ENCODE peak calls at places on chromosomes 11 and 22, in four cellular contexts. One of them, this sample, is unnamed.

GRCh38 chr11:126978155-126978554 is 22.4 kb downstream of the KIRREL3 start:
- DNase-seq in H1: peak
- DNase-seq in K562: no peak
- DNase-seq in HepG2: no peak
- DNase-seq in this sample: no peak

GRCh38 chr22:48979482-48979881 is 848.2 kb downstream of the BRD1 start:
- DNase-seq in H1: no peak
- DNase-seq in K562: peak
- DNase-seq in HepG2: peak
- DNase-seq in this sample: no peak

GRCh38 chr11:19435306-19435989 is 194.7 kb upstream of the E2F8 start:
- DNase-seq in H1: no peak
- DNase-seq in K562: no peak
- DNase-seq in HepG2: no peak
- DNase-seq in this sample: no peak

GRCh38 chr11:19980388-19980787 is 179.9 kb downstream of the DBX1 start:
- DNase-seq in H1: no peak
- DNase-seq in K562: no peak
- DNase-seq in HepG2: no peak
- DNase-seq in this sample: no peak

GRCh38 chr22:23649071-23649501 is 17.0 kb upstream of the DRICH1 start:
- DNase-seq in H1: no peak
- DNase-seq in K562: no peak
- DNase-seq in HepG2: no peak
- DNase-seq in this sample: no peak

GRCh38 chr11:124085583-124085982 is 29.7 kb upstream of the VWA5A start:
- DNase-seq in H1: no peak
- DNase-seq in K562: no peak
- DNase-seq in HepG2: no peak
- DNase-seq in this sample: no peak

GRCh38 chr22:23518381-23519187 is 61.5 kb downstream of the IGLL1 start:
- DNase-seq in H1: no peak
- DNase-seq in K562: no peak
- DNase-seq in HepG2: no peak
- DNase-seq in this sample: no peak

GRCh38 chr11:64539711-64540420 is 51.2 kb upstream of the SLC22A12 start:
- DNase-seq in H1: no peak
- DNase-seq in K562: no peak
- DNase-seq in HepG2: no peak
- DNase-seq in this sample: no peak

GRCh38 chr11:34151916-34152845 is 46.8 kb downstream of the NAT10 start:
- DNase-seq in H1: no peak
- DNase-seq in K562: no peak
- DNase-seq in HepG2: no peak
- DNase-seq in this sample: no peak

GRCh38 chr11:129593098-129593497 is 217.4 kb downstream of the BARX2 start:
- DNase-seq in H1: no peak
- DNase-seq in K562: no peak
- DNase-seq in HepG2: no peak
- DNase-seq in this sample: no peak

GRCh38 chr11:116284930-116285329 is 487.9 kb downstream of the BUD13 start:
- DNase-seq in H1: no peak
- DNase-seq in K562: no peak
- DNase-seq in HepG2: no peak
- DNase-seq in this sample: no peak

GRCh38 chr22:39897841-39898240 is 3.0 kb upstream of the GRAP2 start:
- DNase-seq in H1: no peak
- DNase-seq in K562: no peak
- DNase-seq in HepG2: no peak
- DNase-seq in this sample: no peak

GRCh38 chr11:47565340-47566165 is at the start of gene PTPMT1:
- DNase-seq in H1: no peak
- DNase-seq in K562: peak
- DNase-seq in HepG2: peak
- DNase-seq in this sample: peak

GRCh38 chr22:41481131-41481830 is 12.4 kb downstream of the ACO2 start:
- DNase-seq in H1: no peak
- DNase-seq in K562: no peak
- DNase-seq in HepG2: no peak
- DNase-seq in this sample: no peak

GRCh38 chr11:35166369-35167360 is 27.7 kb downstream of the CD44 start:
- DNase-seq in H1: no peak
- DNase-seq in K562: no peak
- DNase-seq in HepG2: no peak
- DNase-seq in this sample: no peak

GRCh38 chr11:119315139-119316016 is 1.6 kb downstream of the MCAM start:
- DNase-seq in H1: no peak
- DNase-seq in K562: no peak
- DNase-seq in HepG2: no peak
- DNase-seq in this sample: no peak

GRCh38 chr22:38176170-38176741 is 5.4 kb downstream of the PLA2G6 start:
- DNase-seq in H1: no peak
- DNase-seq in K562: no peak
- DNase-seq in HepG2: no peak
- DNase-seq in this sample: peak

GRCh38 chr11:125766251-125766650 is 12.4 kb downstream of the PATE2 start:
- DNase-seq in H1: no peak
- DNase-seq in K562: no peak
- DNase-seq in HepG2: no peak
- DNase-seq in this sample: no peak

DNA sequence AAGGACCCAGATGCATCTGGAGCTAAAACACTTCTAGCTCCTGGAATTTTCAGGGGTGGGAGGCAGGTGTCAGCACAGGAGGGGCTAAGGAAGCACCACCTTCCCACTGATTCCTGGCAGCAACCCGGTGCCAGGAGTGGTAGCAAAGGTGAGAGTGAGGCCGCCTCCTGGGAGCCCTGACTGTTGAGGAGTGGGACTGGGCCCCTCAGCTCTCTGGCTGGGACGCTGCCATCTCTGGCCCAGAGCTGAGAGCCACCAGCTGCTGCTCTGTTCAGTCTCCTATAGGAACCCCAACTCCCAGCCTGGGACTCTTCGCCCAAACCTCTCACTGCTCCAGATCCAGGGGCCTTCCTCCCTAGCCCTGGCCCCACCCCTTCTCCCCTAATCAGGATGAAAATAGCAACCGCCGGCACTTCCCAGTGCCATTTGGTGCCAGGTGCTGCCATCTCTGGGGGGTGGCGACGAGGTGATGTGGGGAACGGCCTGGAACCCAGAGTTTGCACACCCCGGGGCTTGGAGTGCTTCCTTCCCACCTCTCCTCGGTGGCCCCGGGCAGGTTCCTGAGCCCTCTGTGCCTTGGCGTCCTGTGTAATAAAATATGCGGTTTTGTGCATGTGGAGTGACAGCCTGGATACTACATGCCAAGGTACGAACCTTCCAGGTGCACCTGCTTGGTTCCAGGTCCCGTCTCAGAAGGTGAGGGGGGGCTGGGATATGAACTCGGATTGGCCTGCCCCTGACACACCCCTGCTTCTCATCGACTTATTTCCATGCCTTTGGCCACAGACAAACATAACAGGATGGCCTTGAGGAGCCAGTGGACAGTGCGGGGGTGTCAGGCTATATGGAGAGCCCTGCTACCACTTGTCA is 35.7 kb upstream of the CELSR1 start:
- DNase-seq in H1: no peak
- DNase-seq in K562: no peak
- DNase-seq in HepG2: no peak
- DNase-seq in this sample: no peak
- TF ChIP-seq TAF1 in H1: no peak
- TF ChIP-seq TAF1 in K562: no peak
- TF ChIP-seq TAF1 in HepG2: no peak
- TF ChIP-seq TAF1 in this sample: no peak

GRCh38 chr11:17607083-17607429 is 60.0 kb downstream of the OTOG start:
- DNase-seq in H1: no peak
- DNase-seq in K562: no peak
- DNase-seq in HepG2: no peak
- DNase-seq in this sample: no peak
- TF ChIP-seq POLR2A in H1: no peak
- TF ChIP-seq POLR2A in K562: no peak
- TF ChIP-seq POLR2A in HepG2: no peak
- TF ChIP-seq POLR2A in this sample: no peak

GRCh38 chr11:1297576-1298473 is 11.6 kb downstream of the TOLLIP start:
- DNase-seq in H1: no peak
- DNase-seq in K562: no peak
- DNase-seq in HepG2: no peak
- DNase-seq in this sample: no peak
- TF ChIP-seq TAF1 in H1: no peak
- TF ChIP-seq TAF1 in K562: no peak
- TF ChIP-seq TAF1 in HepG2: no peak
- TF ChIP-seq TAF1 in this sample: no peak

GRCh38 chr11:122882809-122883681 is 486 bp downstream of the JHY start:
- DNase-seq in H1: no peak
- DNase-seq in K562: no peak
- DNase-seq in HepG2: peak
- DNase-seq in this sample: peak
- TF ChIP-seq POLR2A in H1: no peak
- TF ChIP-seq POLR2A in K562: no peak
- TF ChIP-seq POLR2A in HepG2: no peak
- TF ChIP-seq POLR2A in this sample: peak

DNA sequence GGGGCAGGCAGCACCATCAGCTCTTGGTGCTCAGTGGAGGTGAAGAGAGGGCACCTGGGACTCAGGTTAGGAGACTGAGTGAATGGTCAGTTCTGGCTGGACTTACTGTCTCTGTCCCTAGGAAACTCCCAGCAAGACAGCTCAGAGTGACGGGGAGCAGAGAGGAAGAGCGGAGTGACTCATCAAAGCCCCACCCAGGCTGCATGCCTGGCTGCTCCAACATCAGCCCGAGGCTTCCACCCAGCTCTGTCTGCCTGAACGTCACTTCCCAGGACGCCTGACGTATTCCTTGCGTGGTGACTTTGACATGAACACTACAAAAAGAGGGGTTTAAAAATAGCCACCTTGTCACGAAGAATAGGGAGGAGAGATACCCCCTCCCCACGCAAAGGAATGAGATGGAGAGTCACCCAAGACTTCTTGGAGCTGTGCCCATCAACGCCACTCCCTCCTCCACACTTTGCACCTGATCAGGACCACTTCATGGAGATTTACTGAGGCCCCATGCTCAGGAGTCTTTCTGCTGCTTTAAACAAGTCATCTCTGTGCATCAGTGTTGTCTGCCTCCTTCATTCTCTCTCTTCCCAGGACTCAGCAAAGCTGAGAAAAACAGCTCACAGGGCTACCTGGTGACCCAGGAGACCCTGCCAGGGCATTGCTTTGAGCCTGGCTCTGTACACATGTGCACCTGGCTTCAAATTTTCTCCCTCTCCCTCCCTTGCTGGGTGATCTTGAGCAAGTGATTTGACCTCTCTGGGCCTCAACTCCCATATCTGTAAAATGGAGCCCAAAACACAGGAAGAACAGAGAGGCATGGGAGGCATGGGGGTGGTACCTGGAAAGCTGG is 83.1 kb downstream of the MN1 start:
- DNase-seq in H1: no peak
- DNase-seq in K562: peak
- DNase-seq in HepG2: peak
- DNase-seq in this sample: no peak
- TF ChIP-seq TAF1 in H1: no peak
- TF ChIP-seq TAF1 in K562: no peak
- TF ChIP-seq TAF1 in HepG2: no peak
- TF ChIP-seq TAF1 in this sample: no peak

GRCh38 chr11:105718641-105719040 is 108.8 kb downstream of the GRIA4 start:
- DNase-seq in H1: no peak
- DNase-seq in K562: no peak
- DNase-seq in HepG2: no peak
- DNase-seq in this sample: no peak

GRCh38 chr11:105719073-105719846 is 109.4 kb downstream of the GRIA4 start:
- DNase-seq in H1: no peak
- DNase-seq in K562: no peak
- DNase-seq in HepG2: peak
- DNase-seq in this sample: no peak

GRCh38 chr11:105713106-105713505 is 103.2 kb downstream of the GRIA4 start:
- DNase-seq in H1: no peak
- DNase-seq in K562: no peak
- DNase-seq in HepG2: no peak
- DNase-seq in this sample: no peak

DNA sequence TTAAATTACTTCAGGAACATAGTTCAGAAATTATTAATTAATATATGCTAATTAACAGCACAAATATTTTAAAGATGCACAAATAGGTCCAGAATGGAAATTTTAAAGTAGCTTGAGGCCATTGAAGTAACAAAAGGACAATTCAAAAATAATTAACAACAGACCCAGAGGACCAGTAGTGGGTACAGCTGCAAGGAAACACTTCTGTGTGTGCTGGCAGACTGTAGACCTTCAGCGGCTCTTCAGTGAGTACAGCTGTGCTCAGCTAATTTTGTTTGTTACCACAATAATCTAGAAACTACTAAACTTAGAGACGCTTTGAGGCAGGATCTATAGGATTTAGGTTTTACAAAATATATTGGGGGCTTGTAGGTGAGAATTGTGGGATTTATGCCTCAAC is 103.8 kb downstream of the GRIA4 start:
- DNase-seq in H1: no peak
- DNase-seq in K562: no peak
- DNase-seq in HepG2: no peak
- DNase-seq in this sample: no peak
- TF ChIP-seq POLR2A in H1: no peak
- TF ChIP-seq POLR2A in K562: no peak
- TF ChIP-seq POLR2A in HepG2: no peak
- TF ChIP-seq POLR2A in this sample: no peak

GRCh38 chr11:112977620-112978212 is 16.5 kb downstream of the NCAM1 start:
- DNase-seq in H1: no peak
- DNase-seq in K562: no peak
- DNase-seq in HepG2: no peak
- DNase-seq in this sample: no peak
- TF ChIP-seq TAF1 in H1: no peak
- TF ChIP-seq TAF1 in K562: no peak
- TF ChIP-seq TAF1 in HepG2: no peak
- TF ChIP-seq TAF1 in this sample: no peak

GRCh38 chr22:50470491-50470890 is 4.3 kb downstream of the SBF1 start:
- DNase-seq in H1: no peak
- DNase-seq in K562: no peak
- DNase-seq in HepG2: no peak
- DNase-seq in this sample: no peak

GRCh38 chr22:50471197-50471847 is 3.5 kb downstream of the SBF1 start:
- DNase-seq in H1: no peak
- DNase-seq in K562: no peak
- DNase-seq in HepG2: no peak
- DNase-seq in this sample: no peak

GRCh38 chr22:50468626-50469025 is 6.2 kb downstream of the SBF1 start:
- DNase-seq in H1: no peak
- DNase-seq in K562: no peak
- DNase-seq in HepG2: no peak
- DNase-seq in this sample: no peak

GRCh38 chr22:50467773-50468440 is 6.9 kb downstream of the SBF1 start:
- DNase-seq in H1: no peak
- DNase-seq in K562: no peak
- DNase-seq in HepG2: no peak
- DNase-seq in this sample: no peak

GRCh38 chr22:50469377-50470305 is 5.2 kb downstream of the SBF1 start:
- DNase-seq in H1: peak
- DNase-seq in K562: peak
- DNase-seq in HepG2: no peak
- DNase-seq in this sample: peak
- TF ChIP-seq POLR2A in H1: no peak
- TF ChIP-seq POLR2A in K562: no peak
- TF ChIP-seq POLR2A in HepG2: no peak
- TF ChIP-seq POLR2A in this sample: peak